ENCODE peak calls at places on chromosomes 3 and 15, in four cellular contexts. J is occipital lobe; F is activated naive CD8-positive, alpha-beta T cell treated with anti-CD3 and anti-CD28 coated beads, Interleukin-2, amount 50 U/mL, for 24 hours; O is stimulated activated CD4-positive, alpha-beta T cell treated with anti-CD3 and anti-CD28 coated beads, Interleukin-15, amount 100 ng/mL, for 1 hour. N is an unnamed sample.

GRCh38 chr3:27666277-27666676 is 55.8 kb downstream of the EOMES start:
- DNase-seq in J (no peak), F (no peak), O (no peak), N (no peak)

GRCh38 chr3:62370112-62371031 is 3.0 kb downstream of the FEZF2 start:
- DNase-seq in F (no peak), J (no peak), O (no peak), N (no peak)

GRCh38 chr3:36920884-36921567 is 23.8 kb downstream of the TRANK1 start:
- DNase-seq in F (no peak), J (no peak), O (no peak), N (no peak)

GRCh38 chr15:63023351-63023945 is 19.1 kb upstream of the TPM1 start:
- DNase-seq in J (no peak), O (no peak), F (no peak), N (no peak)

GRCh38 chr3:10193692-10194327 is 29.1 kb downstream of the IRAK2 start:
- DNase-seq in O (no peak), F (no peak), J (no peak), N (no peak)

GRCh38 chr3:10170915-10171478 is 6.3 kb downstream of the IRAK2 start:
- DNase-seq in O (no peak), F (no peak), J (no peak), N (no peak)

GRCh38 chr3:150254199-150254786 is 153.8 kb upstream of the TSC22D2 start:
- DNase-seq in J (no peak), F (no peak), O (no peak), N (no peak)

GRCh38 chr3:49647741-49648140 is 26.4 kb upstream of the APEH start:
- DNase-seq in O (no peak), F (no peak), J (no peak), N (no peak)

GRCh38 chr15:80211976-80212375 is 40.0 kb downstream of the CTXND1 start:
- DNase-seq in F (no peak), O (no peak), J (no peak), N (no peak)

GRCh38 chr3:126715432-126715831 is 11.4 kb downstream of the CHCHD6 start:
- DNase-seq in O (no peak), F (no peak), J (no peak), N (no peak)

GRCh38 chr3:160400048-160400630 is 689 bp downstream of the SMC4 start:
- DNase-seq in J (no peak), F (peak), O (no peak), N (no peak)

GRCh38 chr15:40042791-40043320 is 3.9 kb upstream of the SRP14 start:
- DNase-seq in O (no peak), J (no peak), F (no peak), N (no peak)

GRCh38 chr3:73061416-73061815 is at the start of gene EBLN2:
- DNase-seq in O (no peak), J (no peak), F (no peak), N (no peak)

GRCh38 chr3:134713673-134714072 is 62.9 kb upstream of the KY start:
- DNase-seq in F (no peak), J (no peak), O (no peak), N (no peak)

GRCh38 chr15:94487635-94488034 is 256.3 kb downstream of the MCTP2 start:
- DNase-seq in F (no peak), J (no peak), O (no peak), N (no peak)

GRCh38 chr3:105014631-105015030 is 352.1 kb upstream of the ALCAM start:
- DNase-seq in O (no peak), F (no peak), J (no peak), N (no peak)

GRCh38 chr3:32913790-32914446 is 37.5 kb upstream of the CCR4 start:
- DNase-seq in J (no peak), F (no peak), O (no peak), N (no peak)

GRCh38 chr3:66452247-66453040 is 48.4 kb downstream of the LRIG1 start:
- DNase-seq in J (no peak), F (no peak), O (no peak), N (peak)

GRCh38 chr3:104519968-104520655 is 846.6 kb upstream of the ALCAM start:
- DNase-seq in O (no peak), J (no peak), F (no peak), N (no peak)

GRCh38 chr15:34889486-34889885 is 80.1 kb downstream of the AQR start:
- DNase-seq in O (no peak), J (no peak), F (no peak), N (no peak)

GRCh38 chr3:171700653-171701052 is 109.6 kb downstream of the PLD1 start:
- DNase-seq in J (no peak), F (no peak), O (no peak), N (no peak)

GRCh38 chr3:110966966-110967663 is 104.5 kb upstream of the NECTIN3 start:
- DNase-seq in O (no peak), F (no peak), J (no peak), N (no peak)

GRCh38 chr15:59218710-59219109 is 12.1 kb downstream of the LDHAL6B start:
- DNase-seq in O (no peak), J (no peak), F (no peak), N (no peak)

GRCh38 chr15:99729327-99729726 is 3.9 kb downstream of the LYSMD4 start:
- DNase-seq in O (no peak), J (no peak), F (no peak), N (no peak)

GRCh38 chr3:159126261-159127020 is 324.6 kb downstream of the MFSD1 start:
- DNase-seq in O (no peak), J (no peak), F (no peak), N (no peak)

GRCh38 chr3:68207327-68207726 is 552.9 kb upstream of the SUCLG2 start:
- DNase-seq in F (no peak), J (no peak), O (no peak), N (no peak)

GRCh38 chr3:39434574-39434973 is 28.1 kb downstream of the RPSA start:
- DNase-seq in J (no peak), O (no peak), F (no peak), N (no peak)

GRCh38 chr15:100986158-100986896 is 67.2 kb downstream of the LRRK1 start:
- DNase-seq in J (no peak), F (no peak), O (no peak), N (no peak)

GRCh38 chr3:188431553-188431952 is 277.6 kb downstream of the LPP start:
- DNase-seq in J (no peak), F (no peak), O (no peak), N (no peak)

GRCh38 chr3:48013288-48013980 is 2.8 kb downstream of the MAP4 start:
- DNase-seq in O (no peak), J (no peak), F (no peak), N (no peak)

GRCh38 chr3:125375950-125376679 is 990 bp upstream of the ZNF148 start:
- DNase-seq in J (no peak), O (no peak), F (no peak), N (no peak)

GRCh38 chr3:26623409-26624208 is 1.0 kb downstream of the LRRC3B start:
- DNase-seq in O (no peak), F (no peak), J (no peak), N (no peak)